ENCODE peak calls at places on chromosomes 3 and 15, in five cellular contexts. R is choroid plexus epithelial cell; T is NCI-H2171; W is AG10803; V is effector memory CD8-positive, alpha-beta T cell. G is an unnamed sample.
A peak's percentile ranks its signal among the peaks of the same experiment; 100 is the strongest.

GRCh38 chr3:7075901-7076300 is 215.0 kb downstream of the GRM7 start:
- DNase-seq in T (no peak), V (no peak), W (no peak), R (no peak), G (no peak)

GRCh38 chr3:194687638-194688206 is 2.0 kb downstream of the FAM43A start:
- DNase-seq in T (no peak), R (peak; percentile 71), V (peak; percentile 67), W (peak; percentile 66), G (peak; percentile 34)

GRCh38 chr15:100740105-100740504 is 137.7 kb downstream of the ASB7 start:
- DNase-seq in W (peak; percentile 50), R (no peak), V (no peak), T (no peak), G (no peak)

GRCh38 chr3:71579934-71580318 is 3.6 kb downstream of the FOXP1 start:
- DNase-seq in T (peak; percentile 46), V (no peak), W (peak; percentile 25), R (peak; percentile 62), G (no peak)

GRCh38 chr15:95659646-95660045 is 670.9 kb upstream of the NR2F2 start:
- DNase-seq in R (no peak), T (no peak), W (no peak), V (no peak), G (no peak)

GRCh38 chr15:58873267-58873666 is 60.2 kb downstream of the SLTM start:
- DNase-seq in R (peak; percentile 28), V (no peak), T (no peak), W (peak; percentile 80), G (no peak)

GRCh38 chr3:23479026-23479425 is 275.9 kb downstream of the UBE2E2 start:
- DNase-seq in T (no peak), W (no peak), V (no peak), R (no peak), G (no peak)

GRCh38 chr3:142501004-142501926 is 53.4 kb upstream of the XRN1 start:
- DNase-seq in R (peak; percentile 84), T (no peak), W (peak; percentile 85), V (no peak), G (no peak)

GRCh38 chr3:49021213-49021812 is 608 bp upstream of the NDUFAF3 start:
- DNase-seq in V (peak; percentile 98), R (peak; percentile 98), W (peak; percentile 96), T (peak; percentile 91), G (peak; percentile 83)

GRCh38 chr3:134931045-134931775 is 136.2 kb downstream of the EPHB1 start:
- DNase-seq in W (no peak), V (no peak), R (no peak), T (no peak), G (no peak)

GRCh38 chr3:106589306-106589942 is 720.6 kb upstream of the CBLB start:
- DNase-seq in W (peak; percentile 39), R (peak; percentile 60), T (no peak), V (no peak), G (no peak)

GRCh38 chr15:41999290-42000285 is 21.3 kb downstream of the PLA2G4E start:
- DNase-seq in T (no peak), V (no peak), R (no peak), W (no peak), G (no peak)

GRCh38 chr15:61661791-61662190 is 398.5 kb downstream of the VPS13C start:
- DNase-seq in R (peak; percentile 33), T (no peak), V (no peak), W (peak; percentile 11), G (no peak)

GRCh38 chr15:51161491-51162260 is 67.0 kb upstream of the TNFAIP8L3 start:
- DNase-seq in V (no peak), W (peak; percentile 68), T (no peak), R (no peak), G (no peak)

GRCh38 chr15:26191216-26191615 is 328.1 kb upstream of the ATP10A start:
- DNase-seq in W (no peak), T (no peak), V (no peak), R (no peak), G (no peak)

GRCh38 chr3:44771424-44772098 is 10.0 kb downstream of the KIF15 start:
- DNase-seq in R (no peak), W (no peak), T (no peak), V (no peak), G (no peak)

GRCh38 chr15:87762110-87762509 is 494.4 kb downstream of the NTRK3 start:
- DNase-seq in T (no peak), R (peak; percentile 44), W (no peak), V (no peak), G (no peak)

GRCh38 chr3:174767853-174768382 is 91.2 kb upstream of the NAALADL2 start:
- DNase-seq in T (no peak), W (no peak), R (peak; percentile 96), V (no peak), G (no peak)

GRCh38 chr3:65479967-65480366 is 558.8 kb downstream of the MAGI1 start:
- DNase-seq in V (no peak), T (no peak), W (peak; percentile 76), R (peak; percentile 74), G (no peak)